ENCODE peak calls at places on chromosome 1, in ten cellular contexts. One of them, this sample, is unnamed.

GRCh38 chr1:181255270-181255929 is 166.9 kb downstream of the IER5 start:
- DNase-seq in neuronal stem cell: no peak
- DNase-seq in adipocyte: peak; percentile 94
- DNase-seq in GM06990: no peak
- DNase-seq in OCI-LY7: no peak
- DNase-seq in pancreas: no peak
- DNase-seq in cardiac fibroblast: peak; percentile 97
- DNase-seq in epithelial cell of esophagus: peak; percentile 89
- DNase-seq in AG09309: peak; percentile 98
- DNase-seq in coronary artery: no peak
- DNase-seq in this sample: peak; percentile 10

GRCh38 chr1:93219443-93219842 is 38.9 kb downstream of the CCDC18 start:
- DNase-seq in neuronal stem cell: no peak
- DNase-seq in adipocyte: no peak
- DNase-seq in GM06990: peak; percentile 25
- DNase-seq in OCI-LY7: peak; percentile 13
- DNase-seq in pancreas: no peak
- DNase-seq in cardiac fibroblast: no peak
- DNase-seq in epithelial cell of esophagus: no peak
- DNase-seq in AG09309: no peak
- DNase-seq in coronary artery: no peak
- DNase-seq in this sample: no peak

GRCh38 chr1:205440476-205441317 is 15.1 kb downstream of the BLACAT1 start:
- DNase-seq in neuronal stem cell: no peak
- DNase-seq in adipocyte: no peak
- DNase-seq in GM06990: peak; percentile 63
- DNase-seq in OCI-LY7: peak; percentile 68
- DNase-seq in pancreas: peak; percentile 74
- DNase-seq in cardiac fibroblast: peak; percentile 70
- DNase-seq in epithelial cell of esophagus: peak; percentile 92
- DNase-seq in AG09309: no peak
- DNase-seq in coronary artery: no peak
- DNase-seq in this sample: peak; percentile 68

GRCh38 chr1:154348429-154349076 is 23.2 kb downstream of the ATP8B2 start:
- DNase-seq in neuronal stem cell: no peak
- DNase-seq in adipocyte: no peak
- DNase-seq in GM06990: no peak
- DNase-seq in OCI-LY7: no peak
- DNase-seq in pancreas: no peak
- DNase-seq in cardiac fibroblast: no peak
- DNase-seq in epithelial cell of esophagus: no peak
- DNase-seq in AG09309: no peak
- DNase-seq in coronary artery: no peak
- DNase-seq in this sample: no peak

GRCh38 chr1:201745023-201745422 is 83.9 kb upstream of the IPO9 start:
- DNase-seq in neuronal stem cell: no peak
- DNase-seq in adipocyte: peak; percentile 92
- DNase-seq in GM06990: no peak
- DNase-seq in OCI-LY7: no peak
- DNase-seq in pancreas: no peak
- DNase-seq in cardiac fibroblast: peak; percentile 83
- DNase-seq in epithelial cell of esophagus: peak; percentile 74
- DNase-seq in AG09309: no peak
- DNase-seq in coronary artery: no peak
- DNase-seq in this sample: no peak

GRCh38 chr1:76303348-76303712 is 228.8 kb downstream of the ST6GALNAC3 start:
- DNase-seq in neuronal stem cell: no peak
- DNase-seq in adipocyte: no peak
- DNase-seq in GM06990: no peak
- DNase-seq in OCI-LY7: no peak
- DNase-seq in pancreas: no peak
- DNase-seq in cardiac fibroblast: no peak
- DNase-seq in epithelial cell of esophagus: no peak
- DNase-seq in AG09309: no peak
- DNase-seq in coronary artery: no peak
- DNase-seq in this sample: no peak

GRCh38 chr1:107593436-107594209 is 371.4 kb downstream of the VAV3 start:
- DNase-seq in neuronal stem cell: no peak
- DNase-seq in adipocyte: no peak
- DNase-seq in GM06990: no peak
- DNase-seq in OCI-LY7: no peak
- DNase-seq in pancreas: no peak
- DNase-seq in cardiac fibroblast: no peak
- DNase-seq in epithelial cell of esophagus: peak; percentile 55
- DNase-seq in AG09309: no peak
- DNase-seq in coronary artery: no peak
- DNase-seq in this sample: no peak

GRCh38 chr1:40389234-40389815 is 15.8 kb downstream of the SMAP2 start:
- DNase-seq in neuronal stem cell: no peak
- DNase-seq in adipocyte: no peak
- DNase-seq in GM06990: no peak
- DNase-seq in OCI-LY7: peak; percentile 59
- DNase-seq in pancreas: no peak
- DNase-seq in cardiac fibroblast: no peak
- DNase-seq in epithelial cell of esophagus: no peak
- DNase-seq in AG09309: no peak
- DNase-seq in coronary artery: no peak
- DNase-seq in this sample: no peak

GRCh38 chr1:93635614-93636543 is 45.8 kb downstream of the BCAR3 start:
- DNase-seq in neuronal stem cell: peak; percentile 93
- DNase-seq in adipocyte: no peak
- DNase-seq in GM06990: no peak
- DNase-seq in OCI-LY7: no peak
- DNase-seq in pancreas: no peak
- DNase-seq in cardiac fibroblast: no peak
- DNase-seq in epithelial cell of esophagus: no peak
- DNase-seq in AG09309: no peak
- DNase-seq in coronary artery: no peak
- DNase-seq in this sample: no peak

DNA sequence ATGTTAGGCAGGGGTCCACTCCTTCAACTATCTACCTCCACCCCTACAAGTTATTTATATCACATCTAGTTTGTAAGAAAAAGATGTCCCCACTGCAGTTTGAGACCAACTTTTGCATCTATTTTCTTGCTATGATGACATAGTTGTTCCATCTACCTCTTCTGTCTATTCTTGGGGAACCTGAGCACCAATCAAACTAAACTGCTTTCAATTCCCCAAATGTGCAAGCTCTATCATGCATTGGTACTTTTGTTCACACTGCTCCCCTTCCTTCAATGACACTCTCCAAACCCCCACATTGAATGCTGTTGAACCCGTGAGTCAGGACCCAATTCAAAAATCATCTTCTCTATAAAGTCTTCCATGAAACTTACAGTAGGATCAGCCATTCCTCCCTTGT is 16.0 kb upstream of the FRRS1 start:
- DNase-seq in neuronal stem cell: no peak
- DNase-seq in adipocyte: no peak
- DNase-seq in GM06990: no peak
- DNase-seq in OCI-LY7: no peak
- DNase-seq in pancreas: no peak
- DNase-seq in cardiac fibroblast: no peak
- DNase-seq in epithelial cell of esophagus: no peak
- DNase-seq in AG09309: no peak
- DNase-seq in coronary artery: no peak
- DNase-seq in this sample: no peak
- H3K4me3 ChIP-seq in neuronal stem cell: no peak overlapping the region
- H3K4me3 ChIP-seq in adipocyte: no peak overlapping the region
- H3K4me3 ChIP-seq in GM06990: no peak overlapping the region
- H3K4me3 ChIP-seq in OCI-LY7: no peak overlapping the region
- H3K4me3 ChIP-seq in pancreas: no peak overlapping the region
- H3K4me3 ChIP-seq in cardiac fibroblast: no peak overlapping the region
- H3K4me3 ChIP-seq in epithelial cell of esophagus: no peak overlapping the region
- H3K4me3 ChIP-seq in AG09309: no peak overlapping the region
- H3K4me3 ChIP-seq in coronary artery: no peak overlapping the region
- H3K4me3 ChIP-seq in this sample: no peak overlapping the region

GRCh38 chr1:32626176-32626575 is 24.2 kb downstream of the ZBTB8OS start:
- DNase-seq in neuronal stem cell: no peak
- DNase-seq in adipocyte: no peak
- DNase-seq in GM06990: no peak
- DNase-seq in OCI-LY7: no peak
- DNase-seq in pancreas: no peak
- DNase-seq in cardiac fibroblast: no peak
- DNase-seq in epithelial cell of esophagus: no peak
- DNase-seq in AG09309: no peak
- DNase-seq in coronary artery: no peak
- DNase-seq in this sample: no peak

GRCh38 chr1:32622806-32623694 is 27.3 kb downstream of the ZBTB8OS start:
- DNase-seq in neuronal stem cell: no peak
- DNase-seq in adipocyte: peak; percentile 9
- DNase-seq in GM06990: peak; percentile 32
- DNase-seq in OCI-LY7: no peak
- DNase-seq in pancreas: no peak
- DNase-seq in cardiac fibroblast: no peak
- DNase-seq in epithelial cell of esophagus: no peak
- DNase-seq in AG09309: no peak
- DNase-seq in coronary artery: no peak
- DNase-seq in this sample: no peak

GRCh38 chr1:32623775-32624174 is 26.6 kb downstream of the ZBTB8OS start:
- DNase-seq in neuronal stem cell: no peak
- DNase-seq in adipocyte: no peak
- DNase-seq in GM06990: no peak
- DNase-seq in OCI-LY7: no peak
- DNase-seq in pancreas: no peak
- DNase-seq in cardiac fibroblast: no peak
- DNase-seq in epithelial cell of esophagus: no peak
- DNase-seq in AG09309: no peak
- DNase-seq in coronary artery: no peak
- DNase-seq in this sample: no peak

GRCh38 chr1:32622205-32622604 is 28.1 kb downstream of the ZBTB8OS start:
- DNase-seq in neuronal stem cell: no peak
- DNase-seq in adipocyte: no peak
- DNase-seq in GM06990: no peak
- DNase-seq in OCI-LY7: no peak
- DNase-seq in pancreas: no peak
- DNase-seq in cardiac fibroblast: no peak
- DNase-seq in epithelial cell of esophagus: no peak
- DNase-seq in AG09309: no peak
- DNase-seq in coronary artery: no peak
- DNase-seq in this sample: no peak

GRCh38 chr1:32627596-32628162 is 22.7 kb downstream of the ZBTB8OS start:
- DNase-seq in neuronal stem cell: no peak
- DNase-seq in adipocyte: no peak
- DNase-seq in GM06990: peak; percentile 69
- DNase-seq in OCI-LY7: peak; percentile 84
- DNase-seq in pancreas: no peak
- DNase-seq in cardiac fibroblast: no peak
- DNase-seq in epithelial cell of esophagus: no peak
- DNase-seq in AG09309: no peak
- DNase-seq in coronary artery: no peak
- DNase-seq in this sample: no peak
- H3K4me3 ChIP-seq in neuronal stem cell: no peak overlapping the region
- H3K4me3 ChIP-seq in adipocyte: no peak overlapping the region
- H3K4me3 ChIP-seq in GM06990: no peak overlapping the region
- H3K4me3 ChIP-seq in OCI-LY7: peak overlapping the region; percentile 31
- H3K4me3 ChIP-seq in pancreas: no peak overlapping the region
- H3K4me3 ChIP-seq in cardiac fibroblast: no peak overlapping the region
- H3K4me3 ChIP-seq in epithelial cell of esophagus: no peak overlapping the region
- H3K4me3 ChIP-seq in AG09309: no peak overlapping the region
- H3K4me3 ChIP-seq in coronary artery: no peak overlapping the region
- H3K4me3 ChIP-seq in this sample: no peak overlapping the region

GRCh38 chr1:31984419-31985347 is 29.0 kb upstream of the KHDRBS1 start:
- DNase-seq in neuronal stem cell: no peak
- DNase-seq in adipocyte: peak; percentile 38
- DNase-seq in GM06990: no peak
- DNase-seq in OCI-LY7: peak; percentile 73
- DNase-seq in pancreas: no peak
- DNase-seq in cardiac fibroblast: peak; percentile 37
- DNase-seq in epithelial cell of esophagus: peak; percentile 69
- DNase-seq in AG09309: no peak
- DNase-seq in coronary artery: no peak
- DNase-seq in this sample: no peak
- H3K4me3 ChIP-seq in neuronal stem cell: no peak overlapping the region
- H3K4me3 ChIP-seq in adipocyte: no peak overlapping the region
- H3K4me3 ChIP-seq in GM06990: no peak overlapping the region
- H3K4me3 ChIP-seq in OCI-LY7: peak overlapping the region; percentile 40
- H3K4me3 ChIP-seq in pancreas: no peak overlapping the region
- H3K4me3 ChIP-seq in cardiac fibroblast: no peak overlapping the region
- H3K4me3 ChIP-seq in epithelial cell of esophagus: no peak overlapping the region
- H3K4me3 ChIP-seq in AG09309: no peak overlapping the region
- H3K4me3 ChIP-seq in coronary artery: no peak overlapping the region
- H3K4me3 ChIP-seq in this sample: no peak overlapping the region

DNA sequence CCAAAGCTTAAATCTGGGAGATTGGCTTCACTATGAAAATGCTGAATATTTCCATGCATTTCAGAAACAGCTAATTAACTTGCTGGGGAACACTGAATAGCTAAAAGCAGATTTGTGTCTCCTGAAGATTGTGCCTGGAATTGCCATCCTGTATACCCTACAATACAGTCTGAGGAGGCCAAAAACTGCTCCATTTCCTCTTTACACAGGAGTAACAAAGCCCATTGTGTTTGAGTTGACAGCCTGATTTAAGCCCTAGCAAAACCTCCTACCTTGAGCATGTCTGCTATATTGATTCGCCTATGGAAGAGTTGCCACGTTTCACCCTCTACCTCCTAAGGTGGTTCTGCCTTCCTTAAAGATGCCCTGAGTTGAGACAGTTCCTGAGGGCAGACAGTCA is 1.5 kb upstream of the PIK3R3 start:
- DNase-seq in neuronal stem cell: no peak
- DNase-seq in adipocyte: no peak
- DNase-seq in GM06990: no peak
- DNase-seq in OCI-LY7: peak; percentile 24
- DNase-seq in pancreas: no peak
- DNase-seq in cardiac fibroblast: no peak
- DNase-seq in epithelial cell of esophagus: no peak
- DNase-seq in AG09309: no peak
- DNase-seq in coronary artery: no peak
- DNase-seq in this sample: no peak
- H3K4me3 ChIP-seq in neuronal stem cell: peak overlapping the region; percentile 80
- H3K4me3 ChIP-seq in adipocyte: peak overlapping the region; percentile 96
- H3K4me3 ChIP-seq in GM06990: peak overlapping the region; percentile 86
- H3K4me3 ChIP-seq in OCI-LY7: peak overlapping the region; percentile 95
- H3K4me3 ChIP-seq in pancreas: peak overlapping the region; percentile 53
- H3K4me3 ChIP-seq in cardiac fibroblast: no peak overlapping the region
- H3K4me3 ChIP-seq in epithelial cell of esophagus: no peak overlapping the region
- H3K4me3 ChIP-seq in AG09309: no peak overlapping the region
- H3K4me3 ChIP-seq in coronary artery: no peak overlapping the region
- H3K4me3 ChIP-seq in this sample: peak overlapping the region; percentile 73

This sample was measured in A673.